ENCODE peak calls at places on chromosomes 16 and 17, in ten cellular contexts. One of them, this sample, is unnamed.

GRCh38 chr16:30030011-30030685 is 923 bp downstream of the TLCD3B start:
- DNase-seq in right lobe of liver: no peak
- DNase-seq in mesenchymal stem cell: no peak
- DNase-seq in thoracic aorta: no peak
- DNase-seq in body of pancreas: no peak
- DNase-seq in CD8-positive, alpha-beta memory T cell: no peak
- DNase-seq in Peyer's patch: no peak
- DNase-seq in HepG2: no peak
- DNase-seq in GM23248: no peak
- DNase-seq in tibial artery: no peak
- DNase-seq in this sample: no peak

GRCh38 chr17:21252875-21253645 is at the start of gene NATD1:
- DNase-seq in right lobe of liver: peak; percentile 89
- DNase-seq in mesenchymal stem cell: peak; percentile 82
- DNase-seq in thoracic aorta: peak; percentile 64
- DNase-seq in body of pancreas: peak; percentile 93
- DNase-seq in CD8-positive, alpha-beta memory T cell: peak; percentile 76
- DNase-seq in Peyer's patch: peak; percentile 95
- DNase-seq in HepG2: peak; percentile 68
- DNase-seq in GM23248: peak; percentile 93
- DNase-seq in tibial artery: peak; percentile 93
- DNase-seq in this sample: peak; percentile 91

GRCh38 chr17:57945999-57946797 is 9.0 kb downstream of the CUEDC1 start:
- DNase-seq in right lobe of liver: no peak
- DNase-seq in mesenchymal stem cell: peak; percentile 75
- DNase-seq in thoracic aorta: no peak
- DNase-seq in body of pancreas: no peak
- DNase-seq in CD8-positive, alpha-beta memory T cell: no peak
- DNase-seq in Peyer's patch: no peak
- DNase-seq in HepG2: no peak
- DNase-seq in GM23248: peak; percentile 74
- DNase-seq in tibial artery: no peak
- DNase-seq in this sample: no peak

GRCh38 chr17:75876938-75877751 is 1.2 kb downstream of the TRIM47 start:
- DNase-seq in right lobe of liver: peak; percentile 88
- DNase-seq in mesenchymal stem cell: peak; percentile 99
- DNase-seq in thoracic aorta: peak; percentile 93
- DNase-seq in body of pancreas: peak; percentile 89
- DNase-seq in CD8-positive, alpha-beta memory T cell: no peak
- DNase-seq in Peyer's patch: peak; percentile 89
- DNase-seq in HepG2: peak; percentile 74
- DNase-seq in GM23248: peak; percentile 94
- DNase-seq in tibial artery: peak; percentile 99
- DNase-seq in this sample: peak; percentile 96

GRCh38 chr17:39599006-39599664 is 8.6 kb downstream of the NEUROD2 start:
- DNase-seq in right lobe of liver: no peak
- DNase-seq in mesenchymal stem cell: no peak
- DNase-seq in thoracic aorta: no peak
- DNase-seq in body of pancreas: no peak
- DNase-seq in CD8-positive, alpha-beta memory T cell: no peak
- DNase-seq in Peyer's patch: no peak
- DNase-seq in HepG2: no peak
- DNase-seq in GM23248: no peak
- DNase-seq in tibial artery: no peak
- DNase-seq in this sample: no peak

GRCh38 chr17:33137411-33137810 is 145.8 kb downstream of the SPACA3 start:
- DNase-seq in right lobe of liver: no peak
- DNase-seq in mesenchymal stem cell: no peak
- DNase-seq in thoracic aorta: no peak
- DNase-seq in body of pancreas: no peak
- DNase-seq in CD8-positive, alpha-beta memory T cell: no peak
- DNase-seq in Peyer's patch: no peak
- DNase-seq in HepG2: no peak
- DNase-seq in GM23248: no peak
- DNase-seq in tibial artery: no peak
- DNase-seq in this sample: no peak

GRCh38 chr17:75524971-75525805 is at the start of gene LLGL2:
- DNase-seq in right lobe of liver: peak; percentile 89
- DNase-seq in mesenchymal stem cell: peak; percentile 64
- DNase-seq in thoracic aorta: no peak
- DNase-seq in body of pancreas: peak; percentile 93
- DNase-seq in CD8-positive, alpha-beta memory T cell: peak; percentile 88
- DNase-seq in Peyer's patch: peak; percentile 94
- DNase-seq in HepG2: peak; percentile 83
- DNase-seq in GM23248: peak; percentile 48
- DNase-seq in tibial artery: peak; percentile 85
- DNase-seq in this sample: peak; percentile 67

GRCh38 chr16:85923153-85924021 is 24.4 kb downstream of the IRF8 start:
- DNase-seq in right lobe of liver: peak; percentile 21
- DNase-seq in mesenchymal stem cell: peak; percentile 98
- DNase-seq in thoracic aorta: no peak
- DNase-seq in body of pancreas: no peak
- DNase-seq in CD8-positive, alpha-beta memory T cell: no peak
- DNase-seq in Peyer's patch: no peak
- DNase-seq in HepG2: no peak
- DNase-seq in GM23248: no peak
- DNase-seq in tibial artery: no peak
- DNase-seq in this sample: no peak

GRCh38 chr17:70699408-70699807 is 530.1 kb downstream of the KCNJ2 start:
- DNase-seq in right lobe of liver: no peak
- DNase-seq in mesenchymal stem cell: no peak
- DNase-seq in thoracic aorta: no peak
- DNase-seq in body of pancreas: no peak
- DNase-seq in CD8-positive, alpha-beta memory T cell: no peak
- DNase-seq in Peyer's patch: no peak
- DNase-seq in HepG2: no peak
- DNase-seq in GM23248: no peak
- DNase-seq in tibial artery: no peak
- DNase-seq in this sample: no peak

GRCh38 chr17:70173646-70174045 is 4.3 kb downstream of the KCNJ2 start:
- DNase-seq in right lobe of liver: no peak
- DNase-seq in mesenchymal stem cell: no peak
- DNase-seq in thoracic aorta: no peak
- DNase-seq in body of pancreas: no peak
- DNase-seq in CD8-positive, alpha-beta memory T cell: no peak
- DNase-seq in Peyer's patch: no peak
- DNase-seq in HepG2: no peak
- DNase-seq in GM23248: no peak
- DNase-seq in tibial artery: no peak
- DNase-seq in this sample: no peak

GRCh38 chr17:27453466-27453865 is 2.8 kb upstream of the KSR1 start:
- DNase-seq in right lobe of liver: no peak
- DNase-seq in mesenchymal stem cell: peak; percentile 51
- DNase-seq in thoracic aorta: no peak
- DNase-seq in body of pancreas: no peak
- DNase-seq in CD8-positive, alpha-beta memory T cell: no peak
- DNase-seq in Peyer's patch: no peak
- DNase-seq in HepG2: no peak
- DNase-seq in GM23248: peak; percentile 24
- DNase-seq in tibial artery: no peak
- DNase-seq in this sample: no peak

GRCh38 chr16:57736419-57737281 is 1.1 kb downstream of the KATNB1 start:
- DNase-seq in right lobe of liver: no peak
- DNase-seq in mesenchymal stem cell: peak; percentile 91
- DNase-seq in thoracic aorta: no peak
- DNase-seq in body of pancreas: peak; percentile 53
- DNase-seq in CD8-positive, alpha-beta memory T cell: peak; percentile 44
- DNase-seq in Peyer's patch: peak; percentile 68
- DNase-seq in HepG2: peak; percentile 86
- DNase-seq in GM23248: peak; percentile 93
- DNase-seq in tibial artery: no peak
- DNase-seq in this sample: peak; percentile 16

GRCh38 chr16:51152691-51153261 is 1.7 kb upstream of the SALL1 start:
- DNase-seq in right lobe of liver: no peak
- DNase-seq in mesenchymal stem cell: peak; percentile 73
- DNase-seq in thoracic aorta: no peak
- DNase-seq in body of pancreas: no peak
- DNase-seq in CD8-positive, alpha-beta memory T cell: no peak
- DNase-seq in Peyer's patch: no peak
- DNase-seq in HepG2: no peak
- DNase-seq in GM23248: peak; percentile 80
- DNase-seq in tibial artery: no peak
- DNase-seq in this sample: no peak
- H3K27me3 ChIP-seq in right lobe of liver: no peaks in the 10 kb centered on the region
- H3K27me3 ChIP-seq in mesenchymal stem cell: peaks cover 56% of the 10 kb centered on the region
- H3K27me3 ChIP-seq in thoracic aorta: peaks cover 14% of the 10 kb centered on the region
- H3K27me3 ChIP-seq in body of pancreas: peaks cover 4% of the 10 kb centered on the region
- H3K27me3 ChIP-seq in CD8-positive, alpha-beta memory T cell: peaks cover 5% of the 10 kb centered on the region
- H3K27me3 ChIP-seq in Peyer's patch: no peaks in the 10 kb centered on the region
- H3K27me3 ChIP-seq in HepG2: peaks cover 6% of the 10 kb centered on the region
- H3K27me3 ChIP-seq in GM23248: no peaks in the 10 kb centered on the region
- H3K27me3 ChIP-seq in tibial artery: peaks cover 91% of the 10 kb centered on the region
- H3K27me3 ChIP-seq in this sample: peaks cover 100% of the 10 kb centered on the region

GRCh38 chr16:1098266-1098991 is 2.4 kb upstream of the C1QTNF8 start:
- DNase-seq in right lobe of liver: no peak
- DNase-seq in mesenchymal stem cell: no peak
- DNase-seq in thoracic aorta: no peak
- DNase-seq in body of pancreas: no peak
- DNase-seq in CD8-positive, alpha-beta memory T cell: no peak
- DNase-seq in Peyer's patch: no peak
- DNase-seq in HepG2: no peak
- DNase-seq in GM23248: no peak
- DNase-seq in tibial artery: peak; percentile 82
- DNase-seq in this sample: peak; percentile 50

GRCh38 chr16:1097800-1098199 is 1.8 kb upstream of the C1QTNF8 start:
- DNase-seq in right lobe of liver: no peak
- DNase-seq in mesenchymal stem cell: no peak
- DNase-seq in thoracic aorta: peak; percentile 86
- DNase-seq in body of pancreas: no peak
- DNase-seq in CD8-positive, alpha-beta memory T cell: no peak
- DNase-seq in Peyer's patch: no peak
- DNase-seq in HepG2: no peak
- DNase-seq in GM23248: peak; percentile 61
- DNase-seq in tibial artery: peak; percentile 98
- DNase-seq in this sample: peak; percentile 86

GRCh38 chr16:1096164-1097082 is at the start of gene C1QTNF8:
- DNase-seq in right lobe of liver: no peak
- DNase-seq in mesenchymal stem cell: no peak
- DNase-seq in thoracic aorta: no peak
- DNase-seq in body of pancreas: no peak
- DNase-seq in CD8-positive, alpha-beta memory T cell: no peak
- DNase-seq in Peyer's patch: no peak
- DNase-seq in HepG2: no peak
- DNase-seq in GM23248: no peak
- DNase-seq in tibial artery: peak; percentile 92
- DNase-seq in this sample: no peak

GRCh38 chr16:1095450-1096163 is 437 bp downstream of the C1QTNF8 start:
- DNase-seq in right lobe of liver: no peak
- DNase-seq in mesenchymal stem cell: no peak
- DNase-seq in thoracic aorta: no peak
- DNase-seq in body of pancreas: no peak
- DNase-seq in CD8-positive, alpha-beta memory T cell: no peak
- DNase-seq in Peyer's patch: no peak
- DNase-seq in HepG2: no peak
- DNase-seq in GM23248: no peak
- DNase-seq in tibial artery: no peak
- DNase-seq in this sample: no peak

GRCh38 chr16:1097156-1097555 is 1.1 kb upstream of the C1QTNF8 start:
- DNase-seq in right lobe of liver: no peak
- DNase-seq in mesenchymal stem cell: no peak
- DNase-seq in thoracic aorta: no peak
- DNase-seq in body of pancreas: no peak
- DNase-seq in CD8-positive, alpha-beta memory T cell: no peak
- DNase-seq in Peyer's patch: no peak
- DNase-seq in HepG2: no peak
- DNase-seq in GM23248: no peak
- DNase-seq in tibial artery: no peak
- DNase-seq in this sample: no peak
- H3K27ac ChIP-seq in right lobe of liver: no peak overlapping the region
- H3K27ac ChIP-seq in mesenchymal stem cell: no peak overlapping the region
- H3K27ac ChIP-seq in thoracic aorta: peak overlapping the region; percentile 98
- H3K27ac ChIP-seq in body of pancreas: no peak overlapping the region
- H3K27ac ChIP-seq in CD8-positive, alpha-beta memory T cell: no peak overlapping the region
- H3K27ac ChIP-seq in Peyer's patch: no peak overlapping the region
- H3K27ac ChIP-seq in HepG2: no peak overlapping the region
- H3K27ac ChIP-seq in GM23248: no peak overlapping the region
- H3K27ac ChIP-seq in tibial artery: peak overlapping the region; percentile 97
- H3K27ac ChIP-seq in this sample: peak overlapping the region; percentile 92

GRCh38 chr16:2790631-2791030 is 3.3 kb upstream of the PRSS33 start:
- DNase-seq in right lobe of liver: peak; percentile 16
- DNase-seq in mesenchymal stem cell: no peak
- DNase-seq in thoracic aorta: no peak
- DNase-seq in body of pancreas: no peak
- DNase-seq in CD8-positive, alpha-beta memory T cell: no peak
- DNase-seq in Peyer's patch: no peak
- DNase-seq in HepG2: no peak
- DNase-seq in GM23248: no peak
- DNase-seq in tibial artery: no peak
- DNase-seq in this sample: no peak
- H3K27me3 ChIP-seq in right lobe of liver: no peaks in the 10 kb centered on the region
- H3K27me3 ChIP-seq in mesenchymal stem cell: peaks cover 73% of the 10 kb centered on the region
- H3K27me3 ChIP-seq in thoracic aorta: peaks cover 1% of the 10 kb centered on the region
- H3K27me3 ChIP-seq in body of pancreas: no peaks in the 10 kb centered on the region
- H3K27me3 ChIP-seq in CD8-positive, alpha-beta memory T cell: no peaks in the 10 kb centered on the region
- H3K27me3 ChIP-seq in Peyer's patch: no peaks in the 10 kb centered on the region
- H3K27me3 ChIP-seq in HepG2: peaks cover 8% of the 10 kb centered on the region
- H3K27me3 ChIP-seq in GM23248: peaks cover 72% of the 10 kb centered on the region
- H3K27me3 ChIP-seq in tibial artery: peaks cover 64% of the 10 kb centered on the region
- H3K27me3 ChIP-seq in this sample: peaks cover 69% of the 10 kb centered on the region

GRCh38 chr16:609984-610383 is 20.1 kb downstream of the RAB40C start:
- DNase-seq in right lobe of liver: no peak
- DNase-seq in mesenchymal stem cell: no peak
- DNase-seq in thoracic aorta: no peak
- DNase-seq in body of pancreas: no peak
- DNase-seq in CD8-positive, alpha-beta memory T cell: no peak
- DNase-seq in Peyer's patch: no peak
- DNase-seq in HepG2: no peak
- DNase-seq in GM23248: no peak
- DNase-seq in tibial artery: no peak
- DNase-seq in this sample: no peak
- H3K27ac ChIP-seq in right lobe of liver: no peak overlapping the region
- H3K27ac ChIP-seq in mesenchymal stem cell: no peak overlapping the region
- H3K27ac ChIP-seq in thoracic aorta: no peak overlapping the region
- H3K27ac ChIP-seq in body of pancreas: peak overlapping the region; percentile 41
- H3K27ac ChIP-seq in CD8-positive, alpha-beta memory T cell: no peak overlapping the region
- H3K27ac ChIP-seq in Peyer's patch: no peak overlapping the region
- H3K27ac ChIP-seq in HepG2: peak overlapping the region; percentile 49
- H3K27ac ChIP-seq in GM23248: no peak overlapping the region
- H3K27ac ChIP-seq in tibial artery: no peak overlapping the region
- H3K27ac ChIP-seq in this sample: no peak overlapping the region

GRCh38 chr17:9294661-9295210 is 273.4 kb downstream of the NTN1 start:
- DNase-seq in right lobe of liver: no peak
- DNase-seq in mesenchymal stem cell: no peak
- DNase-seq in thoracic aorta: no peak
- DNase-seq in body of pancreas: no peak
- DNase-seq in CD8-positive, alpha-beta memory T cell: no peak
- DNase-seq in Peyer's patch: no peak
- DNase-seq in HepG2: no peak
- DNase-seq in GM23248: no peak
- DNase-seq in tibial artery: no peak
- DNase-seq in this sample: no peak
- H3K27me3 ChIP-seq in right lobe of liver: no peaks in the 10 kb centered on the region
- H3K27me3 ChIP-seq in mesenchymal stem cell: no peaks in the 10 kb centered on the region
- H3K27me3 ChIP-seq in thoracic aorta: no peaks in the 10 kb centered on the region
- H3K27me3 ChIP-seq in body of pancreas: no peaks in the 10 kb centered on the region
- H3K27me3 ChIP-seq in CD8-positive, alpha-beta memory T cell: no peaks in the 10 kb centered on the region
- H3K27me3 ChIP-seq in Peyer's patch: no peaks in the 10 kb centered on the region
- H3K27me3 ChIP-seq in HepG2: no peaks in the 10 kb centered on the region
- H3K27me3 ChIP-seq in GM23248: no peaks in the 10 kb centered on the region
- H3K27me3 ChIP-seq in tibial artery: no peaks in the 10 kb centered on the region
- H3K27me3 ChIP-seq in this sample: no peaks in the 10 kb centered on the region

GRCh38 chr16:49835116-49835880 is 20.6 kb downstream of the ZNF423 start:
- DNase-seq in right lobe of liver: no peak
- DNase-seq in mesenchymal stem cell: no peak
- DNase-seq in thoracic aorta: no peak
- DNase-seq in body of pancreas: no peak
- DNase-seq in CD8-positive, alpha-beta memory T cell: no peak
- DNase-seq in Peyer's patch: no peak
- DNase-seq in HepG2: no peak
- DNase-seq in GM23248: no peak
- DNase-seq in tibial artery: peak; percentile 72
- DNase-seq in this sample: no peak
- H3K27ac ChIP-seq in right lobe of liver: peak overlapping the region; percentile 38
- H3K27ac ChIP-seq in mesenchymal stem cell: peak overlapping the region; percentile 19
- H3K27ac ChIP-seq in thoracic aorta: peak overlapping the region; percentile 78
- H3K27ac ChIP-seq in body of pancreas: peak overlapping the region; percentile 61
- H3K27ac ChIP-seq in CD8-positive, alpha-beta memory T cell: no peak overlapping the region
- H3K27ac ChIP-seq in Peyer's patch: peak overlapping the region; percentile 79
- H3K27ac ChIP-seq in HepG2: no peak overlapping the region
- H3K27ac ChIP-seq in GM23248: no peak overlapping the region
- H3K27ac ChIP-seq in tibial artery: peak overlapping the region; percentile 83
- H3K27ac ChIP-seq in this sample: peak overlapping the region; percentile 87